ENCODE peak calls at places on chromosomes 4 and X, in seven cellular contexts. One of them, this sample, is unnamed.

GRCh38 chr4:20318011-20318898 is 66.5 kb downstream of the SLIT2 start:
- DNase-seq in mammary epithelial cell: no peak
- DNase-seq in psoas muscle: no peak
- DNase-seq in adrenal gland: no peak
- DNase-seq in uterus: no peak
- DNase-seq in breast epithelium: no peak
- DNase-seq in tibial artery: no peak
- DNase-seq in this sample: no peak

GRCh38 chr4:74311696-74312313 is 3.5 kb downstream of the EPGN start:
- DNase-seq in mammary epithelial cell: peak; percentile 56
- DNase-seq in psoas muscle: no peak
- DNase-seq in adrenal gland: peak; percentile 21
- DNase-seq in uterus: no peak
- DNase-seq in breast epithelium: no peak
- DNase-seq in tibial artery: no peak
- DNase-seq in this sample: no peak

GRCh38 chrX:50813843-50814661 is at the start of gene SHROOM4:
- DNase-seq in mammary epithelial cell: peak; percentile 41
- DNase-seq in psoas muscle: peak; percentile 48
- DNase-seq in adrenal gland: peak; percentile 54
- DNase-seq in uterus: peak; percentile 40
- DNase-seq in breast epithelium: peak; percentile 24
- DNase-seq in tibial artery: peak; percentile 64
- DNase-seq in this sample: no peak

GRCh38 chr4:46648088-46648744 is 258.3 kb upstream of the GABRA2 start:
- DNase-seq in mammary epithelial cell: peak; percentile 72
- DNase-seq in psoas muscle: no peak
- DNase-seq in adrenal gland: no peak
- DNase-seq in uterus: no peak
- DNase-seq in breast epithelium: no peak
- DNase-seq in tibial artery: no peak
- DNase-seq in this sample: no peak

GRCh38 chr4:47032405-47033106 is 1.2 kb downstream of the GABRB1 start:
- DNase-seq in mammary epithelial cell: peak; percentile 14
- DNase-seq in psoas muscle: no peak
- DNase-seq in adrenal gland: no peak
- DNase-seq in uterus: peak; percentile 38
- DNase-seq in breast epithelium: no peak
- DNase-seq in tibial artery: peak; percentile 74
- DNase-seq in this sample: peak; percentile 83

GRCh38 chrX:3585719-3586118 is 127.7 kb downstream of the PRKX start:
- DNase-seq in mammary epithelial cell: no peak
- DNase-seq in psoas muscle: no peak
- DNase-seq in adrenal gland: no peak
- DNase-seq in uterus: no peak
- DNase-seq in breast epithelium: no peak
- DNase-seq in tibial artery: no peak
- DNase-seq in this sample: no peak

GRCh38 chr4:1058997-1059665 is 47.7 kb downstream of the FGFRL1 start:
- DNase-seq in mammary epithelial cell: no peak
- DNase-seq in psoas muscle: no peak
- DNase-seq in adrenal gland: no peak
- DNase-seq in uterus: no peak
- DNase-seq in breast epithelium: no peak
- DNase-seq in tibial artery: peak; percentile 62
- DNase-seq in this sample: peak; percentile 64

GRCh38 chr4:743463-744211 is 38.0 kb downstream of the PCGF3 start:
- DNase-seq in mammary epithelial cell: no peak
- DNase-seq in psoas muscle: peak; percentile 48
- DNase-seq in adrenal gland: no peak
- DNase-seq in uterus: no peak
- DNase-seq in breast epithelium: no peak
- DNase-seq in tibial artery: no peak
- DNase-seq in this sample: no peak

GRCh38 chrX:63275127-63275526 is 76.0 kb downstream of the SPIN4 start:
- DNase-seq in mammary epithelial cell: peak; percentile 25
- DNase-seq in psoas muscle: no peak
- DNase-seq in adrenal gland: peak; percentile 46
- DNase-seq in uterus: no peak
- DNase-seq in breast epithelium: no peak
- DNase-seq in tibial artery: no peak
- DNase-seq in this sample: no peak

GRCh38 chr4:1939664-1940509 is 68.7 kb downstream of the NSD2 start:
- DNase-seq in mammary epithelial cell: peak; percentile 88
- DNase-seq in psoas muscle: no peak
- DNase-seq in adrenal gland: peak; percentile 53
- DNase-seq in uterus: no peak
- DNase-seq in breast epithelium: no peak
- DNase-seq in tibial artery: no peak
- DNase-seq in this sample: no peak

GRCh38 chr4:65467280-65467679 is 203.0 kb downstream of the EPHA5 start:
- DNase-seq in mammary epithelial cell: peak; percentile 48
- DNase-seq in psoas muscle: no peak
- DNase-seq in adrenal gland: no peak
- DNase-seq in uterus: no peak
- DNase-seq in breast epithelium: no peak
- DNase-seq in tibial artery: no peak
- DNase-seq in this sample: no peak

GRCh38 chr4:74338792-74339333 is 26.1 kb upstream of the EREG start:
- DNase-seq in mammary epithelial cell: no peak
- DNase-seq in psoas muscle: no peak
- DNase-seq in adrenal gland: no peak
- DNase-seq in uterus: no peak
- DNase-seq in breast epithelium: no peak
- DNase-seq in tibial artery: no peak
- DNase-seq in this sample: no peak

GRCh38 chrX:104310657-104311056 is 55.9 kb upstream of the ESX1 start:
- DNase-seq in mammary epithelial cell: no peak
- DNase-seq in psoas muscle: no peak
- DNase-seq in adrenal gland: no peak
- DNase-seq in uterus: no peak
- DNase-seq in breast epithelium: no peak
- DNase-seq in tibial artery: no peak
- DNase-seq in this sample: no peak
- H3K4me3 ChIP-seq in mammary epithelial cell: no peak overlapping the region
- H3K4me3 ChIP-seq in psoas muscle: no peak overlapping the region
- H3K4me3 ChIP-seq in adrenal gland: no peak overlapping the region
- H3K4me3 ChIP-seq in uterus: no peak overlapping the region
- H3K4me3 ChIP-seq in breast epithelium: no peak overlapping the region
- H3K4me3 ChIP-seq in tibial artery: no peak overlapping the region
- H3K4me3 ChIP-seq in this sample: no peak overlapping the region

GRCh38 chr4:151417766-151418376 is 8.9 kb downstream of the FHIP1A start:
- DNase-seq in mammary epithelial cell: peak; percentile 61
- DNase-seq in psoas muscle: no peak
- DNase-seq in adrenal gland: no peak
- DNase-seq in uterus: no peak
- DNase-seq in breast epithelium: no peak
- DNase-seq in tibial artery: no peak
- DNase-seq in this sample: no peak
- H3K27ac ChIP-seq in mammary epithelial cell: peak overlapping the region; percentile 98
- H3K27ac ChIP-seq in psoas muscle: peak overlapping the region; percentile 53
- H3K27ac ChIP-seq in adrenal gland: no peak overlapping the region
- H3K27ac ChIP-seq in uterus: no peak overlapping the region
- H3K27ac ChIP-seq in breast epithelium: no peak overlapping the region
- H3K27ac ChIP-seq in tibial artery: no peak overlapping the region
- H3K27ac ChIP-seq in this sample: no peak overlapping the region

DNA sequence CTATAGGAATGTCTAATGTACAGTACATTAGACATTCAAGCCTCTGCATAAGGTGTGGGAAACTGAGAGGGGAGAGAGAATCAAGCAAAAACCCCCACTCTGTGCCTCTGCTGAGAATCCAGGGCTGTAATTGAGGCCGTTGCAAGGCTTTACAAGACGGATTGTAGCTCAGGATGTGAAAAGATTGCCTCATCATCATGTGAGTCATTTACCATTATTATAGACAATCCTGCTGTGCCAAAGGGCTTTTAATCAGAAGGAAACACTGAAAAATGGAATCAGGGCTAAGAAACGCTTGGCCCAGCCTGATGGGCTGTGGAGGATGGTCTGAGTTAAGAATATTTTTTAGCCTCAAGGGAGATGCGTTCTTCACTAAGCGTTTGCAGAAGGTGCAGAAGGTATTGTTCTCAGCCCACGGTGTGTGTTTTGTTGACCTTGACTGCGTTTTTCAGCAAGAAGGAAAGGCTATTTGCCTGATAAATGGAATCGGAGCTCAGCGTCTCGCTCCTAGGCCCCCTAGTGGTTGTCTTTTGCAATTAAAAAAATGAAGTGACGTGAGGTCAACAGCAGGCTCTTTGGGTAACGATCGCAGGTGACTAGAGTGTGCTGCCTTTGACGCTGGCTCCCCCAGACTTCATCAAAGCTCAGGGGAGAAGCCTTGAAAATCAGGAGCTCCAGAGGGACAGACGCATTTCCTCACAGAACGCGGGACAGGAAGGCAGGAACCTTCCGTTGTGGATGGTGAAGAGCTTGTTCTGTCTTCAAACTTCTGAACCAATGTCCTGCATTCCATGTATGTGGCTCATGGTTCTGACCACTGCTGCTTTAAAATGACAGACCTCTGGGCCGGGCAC is 18.1 kb upstream of the CHRNA9 start:
- DNase-seq in mammary epithelial cell: peak; percentile 88
- DNase-seq in psoas muscle: no peak
- DNase-seq in adrenal gland: peak; percentile 65
- DNase-seq in uterus: peak; percentile 59
- DNase-seq in breast epithelium: peak; percentile 28
- DNase-seq in tibial artery: peak; percentile 65
- DNase-seq in this sample: peak; percentile 76
- TF ChIP-seq CTCF in mammary epithelial cell: peak; percentile 74
- TF ChIP-seq CTCF in psoas muscle: peak; percentile 76
- TF ChIP-seq CTCF in adrenal gland: peak; percentile 87
- TF ChIP-seq CTCF in uterus: peak; percentile 73
- TF ChIP-seq CTCF in breast epithelium: peak; percentile 85
- TF ChIP-seq CTCF in tibial artery: peak; percentile 60
- TF ChIP-seq CTCF in this sample: peak; percentile 85

GRCh38 chr4:125388653-125389052 is 73.9 kb downstream of the FAT4 start:
- DNase-seq in mammary epithelial cell: peak; percentile 24
- DNase-seq in psoas muscle: no peak
- DNase-seq in adrenal gland: no peak
- DNase-seq in uterus: no peak
- DNase-seq in breast epithelium: no peak
- DNase-seq in tibial artery: no peak
- DNase-seq in this sample: no peak

GRCh38 chr4:125390727-125391126 is 76.0 kb downstream of the FAT4 start:
- DNase-seq in mammary epithelial cell: no peak
- DNase-seq in psoas muscle: no peak
- DNase-seq in adrenal gland: no peak
- DNase-seq in uterus: no peak
- DNase-seq in breast epithelium: no peak
- DNase-seq in tibial artery: no peak
- DNase-seq in this sample: no peak

GRCh38 chr4:125387770-125388169 is 73.0 kb downstream of the FAT4 start:
- DNase-seq in mammary epithelial cell: no peak
- DNase-seq in psoas muscle: no peak
- DNase-seq in adrenal gland: no peak
- DNase-seq in uterus: no peak
- DNase-seq in breast epithelium: no peak
- DNase-seq in tibial artery: no peak
- DNase-seq in this sample: no peak

GRCh38 chr4:125389713-125390112 is 75.0 kb downstream of the FAT4 start:
- DNase-seq in mammary epithelial cell: peak; percentile 69
- DNase-seq in psoas muscle: no peak
- DNase-seq in adrenal gland: no peak
- DNase-seq in uterus: no peak
- DNase-seq in breast epithelium: no peak
- DNase-seq in tibial artery: no peak
- DNase-seq in this sample: no peak

GRCh38 chr4:125390126-125390525 is 75.4 kb downstream of the FAT4 start:
- DNase-seq in mammary epithelial cell: peak; percentile 64
- DNase-seq in psoas muscle: no peak
- DNase-seq in adrenal gland: no peak
- DNase-seq in uterus: no peak
- DNase-seq in breast epithelium: no peak
- DNase-seq in tibial artery: no peak
- DNase-seq in this sample: no peak
- H3K4me3 ChIP-seq in mammary epithelial cell: no peak overlapping the region
- H3K4me3 ChIP-seq in psoas muscle: no peak overlapping the region
- H3K4me3 ChIP-seq in adrenal gland: no peak overlapping the region
- H3K4me3 ChIP-seq in uterus: no peak overlapping the region
- H3K4me3 ChIP-seq in breast epithelium: no peak overlapping the region
- H3K4me3 ChIP-seq in tibial artery: peak overlapping the region; percentile 3
- H3K4me3 ChIP-seq in this sample: peak overlapping the region; percentile 23

GRCh38 chr4:61648264-61648663 is 448.1 kb downstream of the ADGRL3 start:
- DNase-seq in mammary epithelial cell: no peak
- DNase-seq in psoas muscle: no peak
- DNase-seq in adrenal gland: no peak
- DNase-seq in uterus: no peak
- DNase-seq in breast epithelium: no peak
- DNase-seq in tibial artery: no peak
- DNase-seq in this sample: no peak
- H3K27ac ChIP-seq in mammary epithelial cell: no peak overlapping the region
- H3K27ac ChIP-seq in psoas muscle: no peak overlapping the region
- H3K27ac ChIP-seq in adrenal gland: no peak overlapping the region
- H3K27ac ChIP-seq in uterus: no peak overlapping the region
- H3K27ac ChIP-seq in breast epithelium: no peak overlapping the region
- H3K27ac ChIP-seq in tibial artery: no peak overlapping the region
- H3K27ac ChIP-seq in this sample: no peak overlapping the region

GRCh38 chrX:36856849-36857248 is 151.3 kb upstream of the FAM47C start:
- DNase-seq in mammary epithelial cell: no peak
- DNase-seq in psoas muscle: no peak
- DNase-seq in adrenal gland: no peak
- DNase-seq in uterus: no peak
- DNase-seq in breast epithelium: no peak
- DNase-seq in tibial artery: no peak
- DNase-seq in this sample: no peak
- TF ChIP-seq CTCF in mammary epithelial cell: peak; percentile 20
- TF ChIP-seq CTCF in psoas muscle: no peak
- TF ChIP-seq CTCF in adrenal gland: no peak
- TF ChIP-seq CTCF in uterus: no peak
- TF ChIP-seq CTCF in breast epithelium: no peak
- TF ChIP-seq CTCF in tibial artery: no peak
- TF ChIP-seq CTCF in this sample: no peak

This sample was measured in coronary artery.